ENCODE peak calls at places on chromosome 2, in ten cellular contexts. V is small intestine; F is tibial artery; R is breast epithelium; O is A673; E is CD8-positive, alpha-beta T cell; N is psoas muscle; C is A549; K is RWPE1; H is pancreas. P is an unnamed sample.

GRCh38 chr2:164697688-164698290 is 76.5 kb upstream of the GRB14 start:
- DNase-seq in H (no peak), C (peak), N (no peak), R (no peak), V (peak), E (no peak), F (no peak), K (peak), O (peak), P (no peak)

GRCh38 chr2:117330611-117331010 is 483.9 kb upstream of the DDX18 start:
- DNase-seq in K (no peak), V (peak), R (no peak), H (no peak), C (no peak), N (no peak), E (no peak), F (no peak), O (no peak), P (no peak)

GRCh38 chr2:235270951-235271350 is 222.9 kb upstream of the AGAP1 start:
- DNase-seq in H (no peak), F (no peak), E (no peak), K (no peak), R (no peak), C (no peak), V (no peak), O (no peak), N (no peak), P (no peak)

GRCh38 chr2:223954401-223954800 is 2.9 kb upstream of the MRPL44 start:
- DNase-seq in K (no peak), R (no peak), C (peak), F (no peak), V (no peak), H (no peak), O (no peak), E (no peak), N (no peak), P (peak)

GRCh38 chr2:133787207-133787606 is 218.9 kb upstream of the NCKAP5 start:
- DNase-seq in N (no peak), C (no peak), F (no peak), K (no peak), O (no peak), H (no peak), E (no peak), R (no peak), V (no peak), P (no peak)

GRCh38 chr2:144944506-144945230 is 424.7 kb upstream of the ZEB2 start:
- DNase-seq in F (no peak), V (no peak), E (no peak), O (no peak), K (peak), C (no peak), R (no peak), H (no peak), N (no peak), P (no peak)

GRCh38 chr2:28592481-28592880 is 96.6 kb downstream of the PLB1 start:
- DNase-seq in K (no peak), C (no peak), R (no peak), H (no peak), E (no peak), N (no peak), V (no peak), F (no peak), O (no peak), P (no peak)

GRCh38 chr2:237919593-237919992 is 47.2 kb upstream of the UBE2F start:
- DNase-seq in F (no peak), R (no peak), E (no peak), V (no peak), O (no peak), N (no peak), H (no peak), K (no peak), C (no peak), P (no peak)

GRCh38 chr2:201378496-201379397 is 21.6 kb upstream of the FLACC1 start:
- DNase-seq in R (no peak), K (no peak), H (no peak), C (no peak), O (no peak), V (no peak), N (no peak), E (no peak), F (no peak), P (no peak)

GRCh38 chr2:223041527-223042109 is 10.4 kb upstream of the KCNE4 start:
- DNase-seq in K (peak), R (no peak), E (no peak), C (peak), O (peak), F (peak), H (peak), V (no peak), N (peak), P (peak)

GRCh38 chr2:203918839-203919238 is 17.7 kb upstream of the ICOS start:
- DNase-seq in C (no peak), R (no peak), N (no peak), K (no peak), H (no peak), E (no peak), O (no peak), F (no peak), V (no peak), P (no peak)

GRCh38 chr2:177882501-177882900 is 190.1 kb downstream of the PDE11A start:
- DNase-seq in N (no peak), E (no peak), V (no peak), R (no peak), F (no peak), H (no peak), O (no peak), K (no peak), C (no peak), P (no peak)

GRCh38 chr2:180707175-180707866 is 273.1 kb upstream of the UBE2E3 start:
- DNase-seq in H (no peak), F (no peak), O (no peak), E (no peak), K (no peak), R (no peak), V (peak), C (no peak), N (no peak), P (no peak)

GRCh38 chr2:12340164-12340563 is 376.6 kb upstream of the TRIB2 start:
- DNase-seq in V (no peak), E (no peak), H (no peak), C (no peak), N (no peak), F (no peak), R (no peak), O (no peak), K (no peak), P (no peak)

GRCh38 chr2:65232636-65233035 is 5.0 kb downstream of the ACTR2 start:
- DNase-seq in K (peak), R (no peak), V (peak), O (peak), H (no peak), N (no peak), E (no peak), F (no peak), C (peak), P (no peak)

GRCh38 chr2:43012966-43013365 is 213.4 kb downstream of the ZFP36L2 start:
- DNase-seq in H (no peak), R (no peak), O (no peak), N (no peak), F (no peak), C (no peak), V (no peak), E (no peak), K (no peak), P (no peak)

GRCh38 chr2:219520079-219520478 is 5.8 kb downstream of the ASIC4 start:
- DNase-seq in F (no peak), C (no peak), K (no peak), H (no peak), N (no peak), O (no peak), R (no peak), E (no peak), V (no peak), P (no peak)

GRCh38 chr2:110679337-110679707 is 1.5 kb upstream of the BUB1 start:
- DNase-seq in H (no peak), F (peak), O (no peak), K (no peak), C (no peak), N (no peak), E (no peak), R (no peak), V (no peak), P (no peak)

GRCh38 chr2:121881038-121881437 is 125.6 kb downstream of the TSN start:
- DNase-seq in F (no peak), E (no peak), K (no peak), N (no peak), O (no peak), C (no peak), V (no peak), H (no peak), R (no peak), P (no peak)

GRCh38 chr2:207683879-207684627 is 27.4 kb upstream of the CCNYL1 start:
- DNase-seq in R (no peak), E (no peak), C (peak), O (no peak), K (no peak), N (no peak), V (peak), H (no peak), F (no peak), P (peak)

GRCh38 chr2:106581755-106582430 is 94.7 kb downstream of the CD8B2 start:
- DNase-seq in O (peak), E (peak), F (peak), C (peak), K (peak), H (peak), N (peak), R (no peak), V (peak), P (no peak)

GRCh38 chr2:234425923-234426603 is 70.8 kb downstream of the ARL4C start:
- DNase-seq in C (no peak), H (no peak), N (no peak), F (no peak), E (peak), V (peak), R (no peak), O (no peak), K (no peak), P (no peak)

GRCh38 chr2:42140501-42140900 is 28.7 kb upstream of the EML4 start:
- DNase-seq in H (no peak), E (no peak), C (no peak), V (no peak), K (no peak), F (no peak), O (no peak), R (no peak), N (no peak), P (no peak)

GRCh38 chr2:168831662-168832061 is 29.2 kb downstream of the NOSTRIN start:
- DNase-seq in F (no peak), E (no peak), O (no peak), C (no peak), R (no peak), H (no peak), K (no peak), N (no peak), V (no peak), P (no peak)

GRCh38 chr2:119142822-119143221 is 15.7 kb downstream of the C1QL2 start:
- DNase-seq in H (peak), K (no peak), N (no peak), O (no peak), C (no peak), V (no peak), F (no peak), R (no peak), E (no peak), P (no peak)

GRCh38 chr2:202307690-202308089 is 42.1 kb downstream of the NOP58 start:
- DNase-seq in E (no peak), R (no peak), O (peak), V (no peak), C (peak), K (no peak), F (no peak), N (no peak), H (no peak), P (no peak)

GRCh38 chr2:17620280-17620679 is 79.8 kb downstream of the VSNL1 start:
- DNase-seq in F (no peak), H (no peak), R (peak), K (peak), O (peak), E (no peak), V (no peak), C (no peak), N (no peak), P (peak)

GRCh38 chr2:177551989-177552413 is 159.4 kb downstream of the AGPS start:
- DNase-seq in R (peak), V (peak), E (no peak), H (peak), F (no peak), N (peak), K (no peak), C (peak), O (no peak), P (no peak)

GRCh38 chr2:232300894-232301387 is 77.6 kb upstream of the ALPP start:
- DNase-seq in V (peak), E (no peak), F (no peak), O (no peak), N (no peak), C (peak), H (no peak), K (peak), R (no peak), P (peak)

GRCh38 chr2:158047156-158047611 is 54.5 kb upstream of the UPP2 start:
- DNase-seq in K (no peak), R (no peak), C (no peak), O (peak), V (no peak), F (no peak), E (no peak), N (no peak), H (no peak), P (no peak)

GRCh38 chr2:158042245-158042644 is 59.4 kb upstream of the UPP2 start:
- DNase-seq in R (no peak), K (no peak), O (peak), V (no peak), H (no peak), E (no peak), F (no peak), N (no peak), C (no peak), P (no peak)

GRCh38 chr2:158045362-158045761 is 56.3 kb upstream of the UPP2 start:
- DNase-seq in C (peak), K (no peak), V (peak), E (no peak), H (no peak), R (no peak), N (no peak), F (no peak), O (no peak), P (no peak)

GRCh38 chr2:158042666-158043065 is 59.0 kb upstream of the UPP2 start:
- DNase-seq in E (no peak), H (no peak), F (no peak), O (peak), N (no peak), K (no peak), C (no peak), R (no peak), V (no peak), P (no peak)

DNA sequence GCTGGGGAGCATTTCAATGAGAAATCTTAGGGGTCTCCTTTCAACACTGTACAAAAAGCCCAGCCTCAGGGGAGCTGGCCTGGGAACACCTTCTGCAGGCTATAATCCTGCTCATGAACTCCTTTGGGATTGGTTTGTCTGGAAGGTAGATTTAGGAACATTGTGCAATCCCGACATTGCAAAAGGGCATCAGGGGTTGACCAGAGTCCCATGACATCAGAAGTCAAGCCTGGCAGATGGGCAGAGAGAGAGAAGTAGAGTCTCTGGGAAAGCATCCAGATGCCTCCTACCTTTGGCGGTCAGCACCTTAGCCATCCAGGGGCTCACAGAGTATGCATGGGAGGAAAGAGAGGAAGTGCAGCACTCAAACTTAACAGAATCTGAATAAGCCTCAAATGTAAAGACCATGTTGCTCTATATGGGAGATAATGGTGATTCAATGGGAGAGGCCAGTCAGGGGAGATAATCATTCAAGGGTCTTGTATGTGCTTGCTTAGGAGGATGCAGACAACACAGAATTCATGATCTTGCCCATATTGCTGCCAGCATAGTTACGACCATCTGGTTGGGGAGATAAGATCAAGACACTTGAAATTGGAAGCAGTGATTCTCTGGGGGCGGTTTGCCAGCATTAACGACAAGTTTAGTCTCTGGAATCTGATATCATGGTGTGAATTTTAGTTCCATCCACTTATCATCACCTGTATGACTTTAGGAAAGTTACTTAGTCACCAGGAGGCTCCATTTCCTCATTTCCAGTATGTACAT is 58.3 kb upstream of the UPP2 start:
- DNase-seq in R (no peak), V (no peak), C (no peak), K (no peak), O (peak), H (no peak), F (no peak), N (no peak), E (no peak), P (no peak)
- H3K27ac ChIP-seq in R (no peak), V (no peak), C (no peak), K (no peak), O (peak), H (no peak), F (no peak), N (no peak), E (no peak), P (no peak)

DNA sequence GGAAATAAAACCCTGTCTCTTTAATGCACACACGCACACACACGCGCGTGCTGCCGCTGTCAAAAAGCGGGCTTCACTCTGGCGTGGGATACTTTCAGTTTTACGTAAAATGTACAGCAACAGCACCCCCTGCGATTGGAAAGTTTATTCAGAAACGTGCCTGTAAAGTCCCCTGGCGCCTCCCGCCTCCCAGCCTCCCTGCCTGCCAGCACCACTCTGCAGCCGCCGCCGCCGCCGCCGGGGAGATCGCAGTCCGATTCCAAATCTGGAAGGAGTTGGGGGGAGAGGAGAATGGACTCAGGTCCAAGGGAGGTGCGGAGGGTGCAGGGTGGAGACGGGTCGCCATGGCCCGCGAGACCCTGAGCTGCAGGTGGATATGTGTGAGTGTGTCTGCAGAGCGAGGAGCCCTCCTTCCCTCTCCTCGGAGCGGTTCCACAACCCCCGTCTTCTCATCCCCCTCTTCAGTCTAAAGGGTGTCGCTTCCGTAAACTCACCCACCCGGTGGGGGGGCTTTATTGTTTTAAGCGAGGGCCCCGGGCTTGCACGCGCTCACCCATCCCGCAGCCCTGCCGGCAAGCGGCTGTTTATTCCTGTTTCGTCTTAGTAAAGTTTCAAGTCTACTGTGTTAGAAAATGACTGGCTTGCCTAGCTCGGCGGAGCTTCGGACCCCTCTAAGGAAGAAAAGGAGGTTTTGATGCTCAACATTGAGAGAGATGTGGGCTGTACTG is 1.8 kb upstream of the BCL11A start:
- DNase-seq in N (peak), F (no peak), K (peak), V (peak), C (peak), R (peak), O (peak), H (peak), E (peak), P (no peak)
- H3K27ac ChIP-seq in N (no peak), F (no peak), K (no peak), V (peak), C (no peak), R (peak), O (no peak), H (peak), E (no peak), P (no peak)

DNA sequence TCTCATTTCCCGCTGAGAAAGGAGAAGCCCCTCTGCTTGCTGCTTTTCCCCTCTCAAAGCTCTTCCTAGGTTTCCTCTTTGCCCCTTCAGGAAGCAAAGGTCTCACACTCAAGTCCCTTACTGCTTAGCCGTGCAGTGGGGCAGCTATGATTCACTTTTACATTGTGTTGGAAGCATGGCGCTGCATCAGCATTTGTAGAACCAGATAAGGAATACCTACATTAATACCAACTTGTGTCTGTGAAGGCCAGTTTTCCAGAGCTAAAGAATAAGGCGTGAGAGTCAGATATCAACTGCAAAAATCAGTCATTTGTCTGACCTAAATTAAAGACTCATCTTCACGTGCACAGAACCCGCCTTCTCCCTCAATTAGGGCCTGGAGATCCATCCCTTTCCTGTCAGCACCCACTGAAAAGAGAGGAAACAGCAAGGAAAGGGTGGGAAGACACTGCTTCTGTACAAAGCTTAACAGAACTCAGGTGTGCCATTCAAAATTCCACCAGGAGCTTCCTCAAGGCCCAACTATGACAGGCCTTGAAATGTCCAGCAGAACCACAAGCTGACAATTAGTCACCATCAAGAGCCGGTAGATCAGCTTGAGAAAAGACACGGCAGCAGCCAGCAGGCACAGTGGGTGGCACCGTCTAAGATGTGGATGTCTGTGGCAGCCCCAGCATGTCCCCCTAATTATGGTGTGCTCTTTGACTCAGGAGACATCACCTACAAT is 16.1 kb upstream of the XDH start:
- DNase-seq in F (no peak), R (no peak), C (no peak), V (peak), E (no peak), K (no peak), N (no peak), H (no peak), O (no peak), P (no peak)
- H3K27ac ChIP-seq in F (no peak), R (peak), C (peak), V (peak), E (no peak), K (peak), N (no peak), H (no peak), O (no peak), P (peak)

GRCh38 chr2:105291981-105292380 is 37.6 kb downstream of the TGFBRAP1 start:
- DNase-seq in K (no peak), C (no peak), O (no peak), H (no peak), V (no peak), E (no peak), F (no peak), N (no peak), R (no peak), P (no peak)
- H3K27ac ChIP-seq in K (no peak), C (no peak), O (no peak), H (no peak), V (no peak), E (no peak), F (no peak), N (no peak), R (no peak), P (peak)